ENCODE peak calls at places on chromosomes 6 and 20, in eight cellular contexts. N, Q, F, Y, K, O, V and G are unnamed samples.

GRCh38 chr20:31581391-31581790 is 23.7 kb upstream of the ID1 start:
- DNase-seq in N (no peak), Q (no peak), F (no peak), Y (no peak), K (no peak), O (no peak), V (no peak), G (no peak)

GRCh38 chr6:142474446-142475289 is 172.9 kb downstream of the ADGRG6 start:
- DNase-seq in N (peak), Q (peak), F (peak), Y (peak), K (peak), O (peak), V (no peak), G (peak)

GRCh38 chr6:22062807-22063408 is 233.9 kb downstream of the PRL start:
- DNase-seq in N (no peak), Q (no peak), F (no peak), Y (peak), K (no peak), O (no peak), V (peak), G (no peak)

GRCh38 chr6:77373955-77374354 is 89.3 kb downstream of the HTR1B start:
- DNase-seq in N (no peak), Q (no peak), F (no peak), Y (no peak), K (no peak), O (no peak), V (no peak), G (no peak)

GRCh38 chr6:20711518-20711917 is 177.3 kb downstream of the CDKAL1 start:
- DNase-seq in N (no peak), Q (no peak), F (peak), Y (no peak), K (no peak), O (peak), V (no peak), G (no peak)

GRCh38 chr6:169253745-169254238 is at the start of gene THBS2:
- DNase-seq in N (no peak), Q (no peak), F (peak), Y (no peak), K (peak), O (peak), V (no peak), G (no peak)

GRCh38 chr6:252775-253526 is 39.3 kb upstream of the DUSP22 start:
- DNase-seq in N (no peak), Q (no peak), F (no peak), Y (no peak), K (no peak), O (no peak), V (no peak), G (no peak)

GRCh38 chr6:46452312-46452917 is 38.8 kb downstream of the RCAN2 start:
- DNase-seq in N (no peak), Q (no peak), F (no peak), Y (no peak), K (no peak), O (no peak), V (no peak), G (no peak)

GRCh38 chr6:121879149-121879548 is 443.7 kb downstream of the GJA1 start:
- DNase-seq in N (no peak), Q (no peak), F (peak), Y (no peak), K (peak), O (peak), V (no peak), G (no peak)

GRCh38 chr6:128112494-128112893 is 211.6 kb upstream of the THEMIS start:
- DNase-seq in N (no peak), Q (no peak), F (peak), Y (peak), K (peak), O (peak), V (no peak), G (no peak)

GRCh38 chr6:8499540-8499939 is 64.2 kb upstream of the SLC35B3 start:
- DNase-seq in N (peak), Q (no peak), F (no peak), Y (no peak), K (no peak), O (peak), V (no peak), G (no peak)
- TF ChIP-seq CTCF in N (peak), Q (peak), F (peak), Y (no peak), K (peak), O (peak), V (peak), G (peak)

DNA sequence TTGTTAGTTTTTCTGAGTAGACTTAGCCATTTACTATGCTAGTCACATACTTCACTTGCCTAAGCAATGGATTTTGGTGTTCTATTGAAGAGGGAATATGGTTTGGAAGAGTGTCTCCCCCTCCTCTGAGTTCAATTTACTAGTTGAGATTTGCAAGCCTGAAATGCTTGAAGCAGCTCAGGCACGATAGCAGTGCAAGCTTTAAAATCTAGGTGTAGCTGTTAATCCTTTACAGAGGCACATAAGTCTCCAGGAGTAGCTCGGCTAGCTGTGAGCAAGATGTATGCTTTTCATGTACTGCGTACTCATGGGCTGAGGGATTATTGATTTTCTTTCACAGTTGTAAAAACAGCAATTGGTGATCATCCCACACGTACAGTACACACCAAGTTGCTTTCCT is 745 bp downstream of the FLRT3 start:
- DNase-seq in N (no peak), Q (peak), F (peak), Y (no peak), K (no peak), O (peak), V (no peak), G (no peak)
- TF ChIP-seq CTCF in N (no peak), Q (peak), F (no peak), Y (no peak), K (no peak), O (no peak), V (no peak), G (no peak)

DNA sequence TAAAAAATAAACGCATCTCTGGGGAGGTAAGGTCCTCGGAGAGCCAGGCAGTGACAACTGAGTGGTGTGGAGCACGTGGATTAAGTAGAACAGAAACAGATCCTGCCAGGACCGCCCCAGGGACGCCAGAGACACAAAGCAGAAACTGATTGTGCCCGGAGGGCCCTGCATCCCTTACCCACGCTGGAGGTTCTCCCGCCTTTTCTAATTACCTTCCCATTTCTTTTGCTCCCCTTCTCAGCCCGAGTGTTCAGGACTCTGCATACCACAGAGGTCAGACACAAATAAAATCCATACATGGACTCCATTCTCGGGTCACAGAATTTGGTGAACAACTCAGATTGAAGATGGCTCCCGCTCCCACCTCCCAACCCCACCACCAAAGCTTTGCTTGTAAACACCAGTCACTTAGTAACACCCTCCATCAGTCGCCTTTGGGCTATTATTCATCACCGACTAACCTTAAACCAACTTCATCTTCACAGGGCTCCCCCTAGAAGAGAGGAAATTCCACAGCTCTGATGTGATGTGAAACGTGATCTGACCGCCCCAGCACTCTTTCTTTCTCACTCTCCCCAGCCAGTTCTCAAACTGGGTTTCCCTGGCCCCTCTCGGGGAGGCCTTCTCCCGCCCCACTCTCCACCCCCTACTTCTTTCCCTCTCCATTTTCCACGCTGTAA is 32.6 kb upstream of the PIM1 start:
- DNase-seq in N (peak), Q (peak), F (peak), Y (peak), K (peak), O (peak), V (no peak), G (peak)
- TF ChIP-seq CTCF in N (no peak), Q (no peak), F (peak), Y (no peak), K (no peak), O (no peak), V (no peak), G (no peak)

GRCh38 chr6:160523223-160523622 is 140.9 kb downstream of the LPA start:
- DNase-seq in N (no peak), Q (no peak), F (no peak), Y (no peak), K (no peak), O (no peak), V (no peak), G (no peak)

GRCh38 chr6:160520043-160520904 is 143.8 kb downstream of the LPA start:
- DNase-seq in N (peak), Q (peak), F (peak), Y (peak), K (peak), O (peak), V (peak), G (peak)

GRCh38 chr6:160513836-160514235 is 150.2 kb downstream of the LPA start:
- DNase-seq in N (no peak), Q (no peak), F (no peak), Y (no peak), K (no peak), O (no peak), V (no peak), G (no peak)

GRCh38 chr6:160519133-160519532 is 144.9 kb downstream of the LPA start:
- DNase-seq in N (no peak), Q (no peak), F (no peak), Y (no peak), K (no peak), O (no peak), V (no peak), G (no peak)

DNA sequence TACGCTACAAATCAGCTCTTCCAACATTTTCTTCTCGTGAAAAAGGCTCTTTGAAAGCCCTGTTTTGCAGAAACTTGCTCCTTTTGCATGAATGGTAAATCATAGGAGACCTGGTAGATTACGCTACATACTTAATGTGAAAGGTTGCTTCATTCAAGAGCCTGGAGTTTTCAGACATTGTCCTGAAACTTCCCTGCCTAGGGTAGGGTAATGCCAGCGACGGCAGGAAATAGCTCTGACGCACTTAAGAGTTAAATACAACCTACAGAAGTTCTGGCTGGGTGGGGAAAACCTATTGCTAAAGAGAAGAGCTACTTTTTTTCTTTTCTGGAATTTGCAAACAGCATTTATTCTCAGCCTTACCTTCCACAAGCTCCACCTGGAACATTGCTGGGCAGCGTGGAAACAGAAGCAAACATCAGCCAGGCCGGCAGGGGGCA is 144.5 kb downstream of the LPA start:
- DNase-seq in N (no peak), Q (peak), F (no peak), Y (no peak), K (no peak), O (no peak), V (no peak), G (peak)
- TF ChIP-seq CTCF in N (peak), Q (no peak), F (peak), Y (peak), K (peak), O (peak), V (peak), G (peak)